ENCODE peak calls at places on chromosomes 3 and 15, in four cellular contexts. Q is tibial nerve, T is GM12878, S is stomach. A is an unnamed sample.

GRCh38 chr15:101723874-101724674 is at the start of gene TARS3:
- DNase-seq in Q (peak; percentile 92), T (peak; percentile 37), S (peak; percentile 96), A (peak; percentile 97)

GRCh38 chr15:37093480-37094410 is 6.6 kb downstream of the MEIS2 start:
- DNase-seq in Q (no peak), T (no peak), S (no peak), A (no peak)

GRCh38 chr3:13025778-13026518 is 47.3 kb downstream of the IQSEC1 start:
- DNase-seq in Q (no peak), T (no peak), S (no peak), A (no peak)

GRCh38 chr3:179768080-179768479 is 115.2 kb downstream of the USP13 start:
- DNase-seq in Q (no peak), T (no peak), S (no peak), A (no peak)

GRCh38 chr3:58560771-58561311 is 16.4 kb downstream of the FAM107A start:
- DNase-seq in Q (no peak), T (no peak), S (no peak), A (no peak)

GRCh38 chr3:2099028-2099671 is 484 bp downstream of the CNTN4 start:
- DNase-seq in Q (no peak), T (no peak), S (no peak), A (no peak)

GRCh38 chr3:10319804-10320203 is 1.1 kb downstream of the SEC13 start:
- DNase-seq in Q (no peak), T (no peak), S (no peak), A (no peak)

GRCh38 chr15:43854801-43855200 is 28.0 kb downstream of the WDR76 start:
- DNase-seq in Q (no peak), T (no peak), S (no peak), A (no peak)

GRCh38 chr15:61228025-61228901 is 839 bp downstream of the RORA start:
- DNase-seq in Q (peak; percentile 6), T (no peak), S (no peak), A (peak; percentile 39)

GRCh38 chr15:61222010-61222409 is 7.1 kb downstream of the RORA start:
- DNase-seq in Q (no peak), T (no peak), S (no peak), A (no peak)

GRCh38 chr15:61232266-61232665 is 3.2 kb upstream of the RORA start:
- DNase-seq in Q (no peak), T (no peak), S (no peak), A (no peak)

GRCh38 chr15:61226313-61227250 is 2.5 kb downstream of the RORA start:
- DNase-seq in Q (no peak), T (no peak), S (no peak), A (no peak)

GRCh38 chr15:61227269-61228024 is 1.7 kb downstream of the RORA start:
- DNase-seq in Q (peak; percentile 6), T (no peak), S (no peak), A (no peak)
- H3K36me3 ChIP-seq in Q (no peaks in the 10 kb centered on the region), T (no peaks in the 10 kb centered on the region), S (no peaks in the 10 kb centered on the region), A (no peaks in the 10 kb centered on the region)

DNA sequence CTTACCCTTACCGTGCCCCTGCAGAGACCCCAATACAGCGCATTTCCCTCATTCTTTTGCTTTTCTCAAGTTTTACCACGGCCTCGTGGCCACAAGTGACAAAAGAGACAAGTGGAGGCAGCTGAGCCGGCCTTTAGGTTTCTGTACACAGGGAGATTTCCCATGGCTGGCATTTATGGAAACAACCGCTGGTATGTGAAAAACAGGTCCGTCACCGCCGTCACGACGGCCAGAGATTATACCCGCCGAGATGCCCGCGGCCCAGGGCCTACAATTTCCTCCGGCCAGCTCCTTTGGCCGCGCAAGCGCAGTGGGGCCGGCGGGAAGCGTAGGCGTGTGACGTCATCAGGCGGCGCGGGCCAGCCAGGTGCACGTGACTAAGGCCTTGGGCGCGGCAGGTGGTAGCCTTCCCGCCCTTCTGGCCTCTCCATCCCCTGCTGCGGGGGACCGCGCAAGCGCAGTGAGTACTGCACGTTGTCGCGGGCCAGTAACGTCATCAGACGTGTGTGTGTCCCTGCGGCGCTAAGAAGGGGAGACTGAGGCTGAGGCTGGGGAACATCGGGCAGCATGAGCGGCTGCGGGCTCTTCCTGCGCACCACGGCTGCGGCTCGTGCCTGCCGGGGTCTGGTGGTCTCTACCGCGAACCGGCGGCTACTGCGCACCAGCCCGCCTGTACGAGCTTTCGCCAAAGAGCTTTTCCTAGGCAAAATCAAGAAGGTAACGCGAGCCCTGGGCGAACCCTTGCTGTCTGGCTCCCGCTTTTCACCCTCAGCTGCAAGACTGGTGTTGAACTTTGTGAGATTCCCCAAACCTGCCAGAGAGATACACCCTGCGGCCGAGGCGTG is at the start of gene ACAD9:
- DNase-seq in Q (peak; percentile 97), T (peak; percentile 97), S (peak; percentile 98), A (peak; percentile 97)
- TF ChIP-seq EP300 in Q (peak; percentile 100), T (peak; percentile 53), S (no peak), A (no peak)

DNA sequence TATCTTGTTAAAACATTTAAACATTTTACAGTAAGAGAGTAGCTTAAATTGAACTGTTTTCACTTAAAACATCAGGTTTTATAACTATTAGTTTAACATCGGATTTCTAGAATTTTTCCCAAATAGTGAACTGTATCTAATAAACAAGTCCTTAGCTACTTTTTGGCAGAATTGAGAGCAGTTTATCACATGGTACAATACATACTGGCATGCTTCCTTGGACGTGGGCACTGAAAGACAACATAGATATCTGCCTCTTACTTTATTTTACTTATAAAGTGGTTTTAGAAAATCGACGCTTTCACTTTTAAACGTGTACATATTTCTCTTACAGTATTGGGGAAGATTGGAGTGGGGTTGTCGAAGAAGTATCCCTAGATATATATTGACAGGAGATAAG is 52.8 kb downstream of the OPA1 start:
- DNase-seq in Q (no peak), T (no peak), S (no peak), A (no peak)
- H3K36me3 ChIP-seq in Q (peaks cover 79% of the 10 kb centered on the region), T (no peaks in the 10 kb centered on the region), S (peaks cover 89% of the 10 kb centered on the region), A (no peaks in the 10 kb centered on the region)

DNA sequence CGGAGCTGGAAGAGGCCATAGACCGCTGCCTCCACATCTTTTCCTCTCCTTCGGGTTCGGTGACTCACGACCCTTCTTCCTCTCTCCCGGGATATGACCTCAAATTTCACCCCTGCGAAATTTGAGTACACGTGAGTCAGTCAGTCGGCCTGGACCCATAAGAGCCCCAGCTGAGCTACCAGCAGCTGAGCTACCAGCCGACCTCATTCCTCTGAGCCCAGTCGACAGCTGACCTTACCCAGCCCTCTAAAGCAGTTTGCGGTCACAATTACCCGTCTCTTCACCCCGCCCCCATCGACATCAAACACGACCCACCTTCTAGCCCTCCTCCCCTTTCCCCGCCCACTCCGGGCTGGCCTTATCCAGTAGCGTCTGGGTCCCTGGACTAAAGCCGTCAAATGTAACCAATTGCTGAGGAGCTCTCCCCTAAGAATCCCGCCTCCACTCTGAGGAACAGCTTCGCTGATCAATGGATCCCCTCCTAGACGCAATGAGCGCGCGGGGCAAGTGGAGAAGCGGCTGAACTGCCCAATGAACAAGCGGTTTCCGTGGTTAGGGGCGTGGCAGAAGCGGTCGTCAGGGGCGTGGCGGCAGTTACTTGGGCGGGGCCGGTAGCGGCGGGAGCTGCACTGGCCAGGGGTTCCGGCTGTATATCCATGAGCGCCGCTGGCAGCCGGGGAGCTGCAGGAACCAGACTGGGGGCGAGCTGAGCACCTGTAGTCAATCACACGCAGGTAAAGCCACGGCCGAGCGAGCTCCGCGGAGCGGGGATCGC is at the start of gene ABHD2:
- DNase-seq in Q (peak; percentile 99), T (peak; percentile 99), S (peak; percentile 99), A (peak; percentile 100)
- TF ChIP-seq EP300 in Q (peak; percentile 46), T (no peak), S (no peak), A (no peak)

GRCh38 chr15:94417464-94418293 is 186.3 kb downstream of the MCTP2 start:
- DNase-seq in Q (no peak), T (no peak), S (no peak), A (no peak)
- H3K36me3 ChIP-seq in Q (no peaks in the 10 kb centered on the region), T (no peaks in the 10 kb centered on the region), S (no peaks in the 10 kb centered on the region), A (no peaks in the 10 kb centered on the region)